ENCODE peak calls at places on chromosomes 11 and 22, in four cellular contexts. K, C, Q and D are unnamed samples.
A peak's percentile ranks its signal among the peaks of the same experiment; 100 is the strongest.

GRCh38 chr11:65613091-65613928 is 711 bp downstream of the MAP3K11 start:
- DNase-seq in K (no peak), C (no peak), Q (peak; percentile 45), D (no peak)

GRCh38 chr11:68002943-68003845 is 703 bp downstream of the UNC93B1 start:
- DNase-seq in K (no peak), C (no peak), Q (peak; percentile 70), D (peak; percentile 71)

GRCh38 chr22:42930810-42931420 is 73.8 kb upstream of the ARFGAP3 start:
- DNase-seq in K (no peak), C (peak; percentile 76), Q (no peak), D (peak; percentile 35)

GRCh38 chr11:28303477-28304191 is 195.4 kb downstream of the METTL15 start:
- DNase-seq in K (no peak), C (no peak), Q (no peak), D (no peak)

GRCh38 chr22:25159028-25159427 is 40.6 kb upstream of the CRYBB3 start:
- DNase-seq in K (no peak), C (no peak), Q (no peak), D (no peak)

GRCh38 chr22:22554324-22555284 is 4.5 kb downstream of the PRAME start:
- DNase-seq in K (no peak), C (no peak), Q (no peak), D (no peak)

GRCh38 chr11:111176603-111177002 is 68.9 kb upstream of the POU2AF2 start:
- DNase-seq in K (no peak), C (no peak), Q (no peak), D (no peak)

GRCh38 chr11:65777241-65777640 is 3.5 kb downstream of the AP5B1 start:
- DNase-seq in K (no peak), C (peak; percentile 32), Q (no peak), D (no peak)

GRCh38 chr11:119092880-119093665 is 8.4 kb downstream of the HMBS start:
- DNase-seq in K (no peak), C (no peak), Q (no peak), D (no peak)

GRCh38 chr22:22348127-22348814 is 103.7 kb downstream of the VPREB1 start:
- DNase-seq in K (no peak), C (no peak), Q (peak; percentile 74), D (no peak)

GRCh38 chr22:23598805-23599518 is 18.9 kb upstream of the IGLL1 start:
- DNase-seq in K (no peak), C (no peak), Q (no peak), D (no peak)

GRCh38 chr11:116895053-116895757 is 57.8 kb upstream of the APOA1 start:
- DNase-seq in K (no peak), C (no peak), Q (peak; percentile 87), D (no peak)

GRCh38 chr11:130722401-130722800 is 193.9 kb downstream of the SNX19 start:
- DNase-seq in K (no peak), C (no peak), Q (no peak), D (no peak)

GRCh38 chr11:69587454-69588081 is 53.4 kb upstream of the CCND1 start:
- DNase-seq in K (peak; percentile 30), C (no peak), Q (no peak), D (no peak)

GRCh38 chr11:107177106-107177477 is 158.8 kb upstream of the GUCY1A2 start:
- DNase-seq in K (no peak), C (no peak), Q (no peak), D (no peak)

GRCh38 chr11:2293396-2294339 is 8.1 kb downstream of the C11orf21 start:
- DNase-seq in K (no peak), C (peak; percentile 55), Q (peak; percentile 46), D (no peak)

GRCh38 chr11:15757299-15757698 is 599.0 kb downstream of the SOX6 start:
- DNase-seq in K (no peak), C (no peak), Q (peak; percentile 3), D (no peak)

GRCh38 chr11:105821366-105821765 is 200.7 kb downstream of the MSANTD4 start:
- DNase-seq in K (no peak), C (no peak), Q (peak; percentile 53), D (no peak)

GRCh38 chr11:34495724-34496377 is 17.7 kb downstream of the ELF5 start:
- DNase-seq in K (no peak), C (no peak), Q (no peak), D (peak; percentile 57)

GRCh38 chr22:19621372-19622060 is 92.8 kb upstream of the SEPTIN5 start:
- DNase-seq in K (no peak), C (no peak), Q (peak; percentile 46), D (no peak)

GRCh38 chr22:49760630-49761571 is 66.8 kb downstream of the BRD1 start:
- DNase-seq in K (no peak), C (no peak), Q (no peak), D (no peak)

GRCh38 chr22:39528681-39529486 is 3.7 kb downstream of the RPS19BP1 start:
- DNase-seq in K (peak; percentile 64), C (peak; percentile 93), Q (peak; percentile 96), D (peak; percentile 91)

GRCh38 chr22:39532215-39533071 is at the start of gene RPS19BP1:
- DNase-seq in K (peak; percentile 99), C (peak; percentile 99), Q (peak; percentile 100), D (peak; percentile 100)

GRCh38 chr22:39530136-39530535 is 2.4 kb downstream of the RPS19BP1 start:
- DNase-seq in K (no peak), C (no peak), Q (no peak), D (no peak)

GRCh38 chr22:39529487-39529851 is 3.1 kb downstream of the RPS19BP1 start:
- DNase-seq in K (no peak), C (no peak), Q (no peak), D (no peak)

DNA sequence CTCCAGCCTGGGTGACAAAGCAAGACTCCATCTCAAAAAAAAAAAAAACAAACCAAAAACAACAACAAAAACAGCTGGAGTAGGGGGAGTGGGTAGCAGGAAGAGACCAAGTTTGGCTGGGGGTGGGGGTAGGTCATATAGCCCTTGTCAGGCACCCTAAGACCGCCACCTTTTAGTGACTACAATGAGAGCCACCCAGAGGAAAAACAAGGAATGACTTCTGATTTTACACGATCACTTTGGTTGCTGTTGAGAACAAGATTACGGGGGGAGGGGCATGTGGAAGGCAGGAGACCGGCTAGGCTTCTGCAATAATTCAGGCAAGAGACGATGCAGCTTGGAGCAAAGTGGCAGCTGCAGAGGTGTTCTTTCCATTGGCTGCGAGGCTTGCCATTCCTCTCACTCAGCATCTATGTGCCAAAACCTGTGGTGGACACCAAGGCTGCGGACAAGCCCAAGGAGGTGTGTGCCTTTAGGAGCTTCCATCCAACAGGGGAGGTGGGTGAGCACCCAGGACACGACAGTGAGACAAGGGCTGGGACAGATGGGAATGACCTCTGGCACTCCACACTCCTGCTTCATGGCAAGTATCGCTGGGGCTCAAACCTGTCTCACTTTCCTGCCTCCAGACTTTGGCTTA is 1.7 kb downstream of the RPS19BP1 start:
- DNase-seq in K (no peak), C (no peak), Q (peak; percentile 89), D (peak; percentile 65)
- TF ChIP-seq CTCF in K (no peak), C (no peak), Q (peak; percentile 31), D (peak; percentile 62)

GRCh38 chr11:81966340-81966739 is 767.3 kb downstream of the FAM181B start:
- DNase-seq in K (no peak), C (no peak), Q (no peak), D (no peak)

GRCh38 chr11:81967242-81967641 is 766.4 kb downstream of the FAM181B start:
- DNase-seq in K (no peak), C (no peak), Q (no peak), D (no peak)

GRCh38 chr11:81959341-81959740 is 774.3 kb downstream of the FAM181B start:
- DNase-seq in K (no peak), C (no peak), Q (peak; percentile 67), D (no peak)

DNA sequence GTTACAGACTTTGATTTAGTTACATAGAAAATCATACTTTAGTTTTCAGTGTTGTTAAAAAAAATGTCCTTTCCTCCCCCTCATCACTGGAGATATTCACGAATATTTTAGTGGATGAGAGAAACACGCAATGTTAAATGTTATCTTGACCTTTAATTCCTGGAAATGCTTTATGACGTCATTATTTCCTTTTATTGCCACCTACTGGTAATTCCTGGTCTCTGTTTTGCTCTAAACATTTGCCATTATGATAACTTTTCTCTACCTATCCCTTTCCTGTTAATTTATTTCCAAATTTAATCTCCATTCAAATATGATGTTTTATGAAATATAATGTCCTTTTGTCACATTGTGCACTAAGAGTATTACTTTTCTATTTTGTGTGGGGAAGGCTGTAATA is 770.6 kb downstream of the FAM181B start:
- DNase-seq in K (no peak), C (no peak), Q (peak; percentile 41), D (no peak)
- TF ChIP-seq CTCF in K (no peak), C (no peak), Q (peak; percentile 58), D (peak; percentile 48)

GRCh38 chr11:62122076-62122475 is 1.7 kb upstream of the INCENP start:
- DNase-seq in K (no peak), C (no peak), Q (peak; percentile 72), D (no peak)
- TF ChIP-seq CTCF in K (no peak), C (peak; percentile 23), Q (peak; percentile 54), D (no peak)

GRCh38 chr11:43747130-43747802 is 66.7 kb downstream of the HSD17B12 start:
- DNase-seq in K (no peak), C (no peak), Q (no peak), D (no peak)
- TF ChIP-seq CTCF in K (no peak), C (no peak), Q (no peak), D (no peak)

DNA sequence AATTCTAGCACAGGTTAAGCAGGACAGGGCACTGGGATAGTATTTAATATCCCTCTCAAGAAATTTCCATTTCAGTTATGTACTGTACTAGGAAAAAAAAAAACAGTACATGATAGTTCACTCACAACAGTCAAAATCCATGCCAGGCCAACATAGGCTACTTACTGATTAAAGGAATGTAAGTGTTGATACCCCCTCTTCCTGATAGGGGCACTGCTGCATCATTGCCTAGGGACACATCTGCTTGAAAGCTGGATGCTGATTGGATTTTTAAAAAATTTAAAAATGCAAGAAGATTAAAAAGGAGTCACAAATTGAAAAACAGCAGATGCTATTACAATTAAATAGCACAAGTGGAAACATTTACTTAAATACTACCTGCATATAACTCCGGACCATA is 43.4 kb downstream of the APOL5 start:
- DNase-seq in K (no peak), C (no peak), Q (peak; percentile 43), D (no peak)
- TF ChIP-seq CTCF in K (no peak), C (peak; percentile 51), Q (peak; percentile 58), D (peak; percentile 43)